ENCODE peak calls at places on chromosome 11, in five cellular contexts. E is dorsolateral prefrontal cortex; X is CD8-positive, alpha-beta T cell; N is AG09309; S is mammary epithelial cell. B is an unnamed sample.

GRCh38 chr11:131668867-131669780 is 298.7 kb downstream of the NTM start:
- DNase-seq in N (no peak), X (no peak), E (peak), S (peak), B (no peak)

GRCh38 chr11:45917286-45917622 is 423 bp downstream of the PEX16 start:
- DNase-seq in N (no peak), S (no peak), E (no peak), X (no peak), B (no peak)

GRCh38 chr11:106706355-106706754 is 311.9 kb downstream of the GUCY1A2 start:
- DNase-seq in X (no peak), S (peak), N (peak), E (no peak), B (peak)

GRCh38 chr11:43904737-43905515 is 24.3 kb downstream of the ALKBH3 start:
- DNase-seq in X (no peak), E (no peak), N (peak), S (peak), B (no peak)

GRCh38 chr11:3158821-3159220 is 6.3 kb downstream of the OSBPL5 start:
- DNase-seq in E (no peak), S (no peak), X (peak), N (no peak), B (no peak)

GRCh38 chr11:1052133-1053011 is 15.9 kb upstream of the MUC6 start:
- DNase-seq in S (no peak), E (no peak), X (peak), N (no peak), B (no peak)

GRCh38 chr11:113550179-113550578 is 75.0 kb upstream of the DRD2 start:
- DNase-seq in E (no peak), N (no peak), X (no peak), S (no peak), B (no peak)

GRCh38 chr11:4065601-4066377 is 28.8 kb upstream of the RRM1 start:
- DNase-seq in N (no peak), S (no peak), E (no peak), X (no peak), B (no peak)

GRCh38 chr11:70743941-70744351 is 345.6 kb downstream of the CTTN start:
- DNase-seq in S (no peak), N (no peak), X (no peak), E (no peak), B (no peak)

GRCh38 chr11:94661444-94661843 is 94.3 kb downstream of the PIWIL4 start:
- DNase-seq in X (no peak), S (no peak), E (no peak), N (no peak), B (no peak)

GRCh38 chr11:131671764-131672163 is 301.3 kb downstream of the NTM start:
- DNase-seq in N (no peak), E (peak), S (no peak), X (no peak), B (no peak)

GRCh38 chr11:111569476-111569875 is 29.0 kb downstream of the LAYN start:
- DNase-seq in E (no peak), X (no peak), S (no peak), N (no peak), B (no peak)

GRCh38 chr11:57781529-57781943 is 19.9 kb downstream of the CTNND1 start:
- DNase-seq in S (peak), N (no peak), E (no peak), X (no peak), B (no peak)

GRCh38 chr11:11856638-11857037 is 14.9 kb downstream of the USP47 start:
- DNase-seq in E (no peak), S (peak), N (no peak), X (no peak), B (no peak)

GRCh38 chr11:38791346-38791961 is 2193.4 kb upstream of the RAG2 start:
- DNase-seq in N (no peak), S (peak), E (no peak), X (no peak), B (peak)

DNA sequence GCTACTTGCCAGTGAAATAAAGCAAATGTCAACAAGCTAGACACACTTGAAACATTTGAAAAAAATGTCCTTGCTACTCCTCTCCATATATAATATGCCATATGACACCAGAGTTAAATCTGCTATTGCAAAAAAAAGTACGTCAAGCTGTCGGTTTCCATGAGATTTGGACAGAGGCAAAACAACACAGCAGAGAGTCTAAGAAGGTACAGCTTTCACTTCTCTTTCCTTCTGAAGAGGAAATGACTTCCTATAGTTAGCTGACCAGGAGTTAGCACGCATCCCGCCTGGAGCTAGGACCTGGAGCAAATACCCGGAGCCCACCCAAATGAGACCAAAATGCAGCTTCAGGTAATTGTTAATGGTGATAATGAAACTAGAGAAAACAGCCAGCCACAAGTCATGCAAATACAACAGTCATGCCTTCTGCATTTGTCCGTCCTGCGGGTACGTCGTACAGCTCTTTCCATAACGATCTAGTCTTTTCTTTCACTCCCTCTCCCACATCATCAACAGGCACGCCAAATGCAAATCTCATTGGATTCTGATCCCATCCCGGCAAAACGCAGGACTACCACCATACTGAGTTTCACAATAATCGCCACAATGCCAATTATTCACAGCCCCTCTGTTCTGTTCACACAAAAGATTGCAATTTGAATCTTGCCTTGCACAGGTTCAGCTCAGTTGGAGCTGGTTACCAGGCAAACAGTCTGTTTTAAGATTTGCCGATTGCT is 395.0 kb upstream of the CCDC90B start:
- DNase-seq in N (no peak), X (no peak), S (peak), E (no peak), B (no peak)
- H3K4me3 ChIP-seq in N (peak), X (no peak), S (peak), E (peak), B (no peak)

DNA sequence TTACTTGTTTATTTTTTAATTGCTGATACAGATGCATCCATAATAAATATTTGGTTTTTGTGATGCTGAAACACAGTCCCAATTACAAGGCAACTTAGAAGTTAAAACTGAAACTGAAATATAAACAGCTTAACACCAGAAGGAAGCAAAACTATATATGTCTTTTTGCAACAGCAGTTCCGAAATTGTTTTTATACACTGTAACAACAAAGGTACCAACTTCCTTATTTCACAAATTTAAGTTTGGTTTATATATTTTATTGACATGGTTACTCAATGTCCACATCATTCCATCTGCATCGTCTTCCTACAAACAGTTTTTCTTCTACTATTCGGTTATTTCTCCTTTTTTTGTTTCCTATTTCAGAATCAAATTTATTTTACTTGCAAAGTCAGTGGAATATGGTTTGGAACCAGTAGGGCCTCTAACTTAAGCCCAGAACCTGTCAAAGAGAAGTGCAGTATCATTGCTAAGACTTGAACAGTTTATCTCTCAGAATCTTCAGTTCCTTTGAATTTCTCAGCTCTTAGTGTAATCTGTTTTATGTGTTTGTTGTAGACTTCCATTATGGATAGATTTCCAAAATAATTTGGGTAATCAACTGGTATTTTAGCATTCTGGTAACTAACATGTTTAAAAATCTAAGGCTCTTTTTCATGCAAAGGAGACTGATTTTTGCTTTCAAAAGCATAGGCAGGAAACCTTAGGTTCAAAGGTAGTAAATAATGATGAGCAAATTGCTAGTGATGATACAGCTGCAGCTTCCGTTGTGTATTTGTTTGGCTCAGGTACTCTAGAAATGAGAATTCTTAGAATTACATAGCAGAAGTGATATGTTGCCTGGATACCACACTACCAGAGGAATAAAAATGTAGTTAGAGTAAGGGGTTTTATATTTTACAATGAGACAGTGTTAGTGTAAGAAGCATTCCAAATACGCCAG is 8.2 kb upstream of the HSPA8 start:
- DNase-seq in E (no peak), X (no peak), N (no peak), S (no peak), B (no peak)
- H3K4me3 ChIP-seq in E (peak), X (peak), N (no peak), S (no peak), B (no peak)

GRCh38 chr11:76209671-76209955 is 3.3 kb upstream of the WNT11 start:
- DNase-seq in X (no peak), E (no peak), S (no peak), N (no peak), B (no peak)
- H3K4me3 ChIP-seq in X (peak), E (peak), S (no peak), N (peak), B (peak)

GRCh38 chr11:64296830-64297721 is 3.1 kb upstream of the CATSPERZ start:
- DNase-seq in N (no peak), X (peak), E (no peak), S (no peak), B (no peak)

GRCh38 chr11:64298966-64299846 is 952 bp upstream of the CATSPERZ start:
- DNase-seq in N (no peak), S (no peak), X (peak), E (peak), B (no peak)

GRCh38 chr11:64303109-64304031 is 2.0 kb upstream of the ESRRA start:
- DNase-seq in N (no peak), S (no peak), E (no peak), X (peak), B (no peak)

GRCh38 chr11:64297722-64298358 is 2.3 kb upstream of the CATSPERZ start:
- DNase-seq in X (peak), N (no peak), E (no peak), S (no peak), B (no peak)

DNA sequence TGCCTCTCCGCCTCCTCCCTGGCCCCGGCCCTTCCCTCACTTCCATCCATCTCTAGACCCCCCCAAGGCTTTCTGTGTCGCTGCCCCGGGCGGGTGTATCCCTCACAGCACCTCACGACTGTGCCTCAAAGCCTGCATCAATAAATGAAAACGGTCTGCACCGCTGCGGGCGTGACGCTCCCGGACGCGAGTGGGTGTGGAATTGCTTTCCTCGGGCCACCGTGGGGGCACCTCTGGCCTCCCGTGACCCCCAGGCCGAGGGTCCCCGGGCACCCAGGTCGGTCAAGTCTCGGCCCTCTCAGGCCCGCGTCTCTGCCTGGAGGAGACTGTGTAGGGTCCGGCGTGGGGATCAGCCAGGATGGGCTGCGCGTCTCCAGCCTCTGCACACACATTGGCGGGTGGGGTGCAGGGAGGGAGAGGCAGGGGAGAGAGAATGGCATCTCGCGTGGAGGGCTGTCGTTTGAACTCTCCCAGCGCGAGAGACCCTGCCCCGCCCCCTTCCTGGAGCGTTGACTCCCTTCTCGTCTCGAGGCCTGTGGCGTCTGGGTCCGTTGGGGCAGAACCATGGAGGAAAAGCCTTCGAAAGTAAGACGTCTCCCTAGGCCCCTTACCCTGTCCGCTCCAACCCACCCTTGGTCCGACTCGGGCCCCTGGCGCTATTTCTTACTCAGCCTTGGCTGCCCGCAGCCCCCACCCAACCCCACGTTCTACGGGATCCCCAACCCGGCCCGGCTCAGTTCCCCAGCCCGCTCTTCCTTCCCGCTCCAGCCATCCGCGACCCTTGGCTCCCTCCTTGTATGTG is at the start of gene CATSPERZ:
- DNase-seq in S (no peak), E (no peak), X (peak), N (no peak), B (no peak)
- H3K4me3 ChIP-seq in S (peak), E (peak), X (peak), N (peak), B (peak)

GRCh38 chr11:69321877-69322350 is 28.0 kb downstream of the MYEOV start:
- DNase-seq in E (no peak), X (no peak), S (peak), N (peak), B (peak)
- H3K4me3 ChIP-seq in E (no peak), X (no peak), S (no peak), N (no peak), B (no peak)

B was measured in AG04449.